ENCODE peak calls at places on chromosomes 4 and X, in seven cellular contexts. One of them, this sample, is unnamed. For H3K27me3 and H3K9me3, the result is how much of the 10 kb centered on the place peaks cover.

GRCh38 chr4:2082118-2082517 is 23.0 kb downstream of the NAT8L start:
- DNase-seq in SK-N-SH: no peak
- DNase-seq in lung: no peak
- DNase-seq in heart right ventricle: no peak
- DNase-seq in uterus: no peak
- DNase-seq in tibial artery: peak
- DNase-seq in colonic mucosa: peak
- DNase-seq in this sample: no peak

GRCh38 chrX:87517571-87518141 is at the start of gene KLHL4:
- DNase-seq in SK-N-SH: no peak
- DNase-seq in lung: no peak
- DNase-seq in heart right ventricle: peak
- DNase-seq in uterus: peak
- DNase-seq in tibial artery: no peak
- DNase-seq in colonic mucosa: no peak
- DNase-seq in this sample: no peak

GRCh38 chr4:137794779-137795178 is 262.5 kb upstream of the PCDH18 start:
- DNase-seq in SK-N-SH: no peak
- DNase-seq in lung: no peak
- DNase-seq in heart right ventricle: no peak
- DNase-seq in uterus: no peak
- DNase-seq in tibial artery: no peak
- DNase-seq in colonic mucosa: no peak
- DNase-seq in this sample: no peak

GRCh38 chr4:55768291-55768690 is 51.3 kb upstream of the EXOC1L start:
- DNase-seq in SK-N-SH: no peak
- DNase-seq in lung: no peak
- DNase-seq in heart right ventricle: no peak
- DNase-seq in uterus: no peak
- DNase-seq in tibial artery: no peak
- DNase-seq in colonic mucosa: no peak
- DNase-seq in this sample: no peak

GRCh38 chrX:44828008-44828605 is 15.7 kb upstream of the DUSP21 start:
- DNase-seq in SK-N-SH: no peak
- DNase-seq in lung: no peak
- DNase-seq in heart right ventricle: no peak
- DNase-seq in uterus: no peak
- DNase-seq in tibial artery: no peak
- DNase-seq in colonic mucosa: no peak
- DNase-seq in this sample: no peak

GRCh38 chrX:151762802-151763201 is 28.3 kb downstream of the CNGA2 start:
- DNase-seq in SK-N-SH: no peak
- DNase-seq in lung: no peak
- DNase-seq in heart right ventricle: no peak
- DNase-seq in uterus: no peak
- DNase-seq in tibial artery: no peak
- DNase-seq in colonic mucosa: no peak
- DNase-seq in this sample: no peak

GRCh38 chr4:123616970-123617392 is 220.4 kb downstream of the SPRY1 start:
- DNase-seq in SK-N-SH: peak
- DNase-seq in lung: peak
- DNase-seq in heart right ventricle: peak
- DNase-seq in uterus: peak
- DNase-seq in tibial artery: peak
- DNase-seq in colonic mucosa: peak
- DNase-seq in this sample: no peak

GRCh38 chr4:3257125-3257690 is 8.2 kb downstream of the MSANTD1 start:
- DNase-seq in SK-N-SH: no peak
- DNase-seq in lung: no peak
- DNase-seq in heart right ventricle: peak
- DNase-seq in uterus: no peak
- DNase-seq in tibial artery: peak
- DNase-seq in colonic mucosa: peak
- DNase-seq in this sample: no peak

GRCh38 chr4:88110826-88111225 is 47.6 kb downstream of the ABCG2 start:
- DNase-seq in SK-N-SH: no peak
- DNase-seq in lung: no peak
- DNase-seq in heart right ventricle: no peak
- DNase-seq in uterus: no peak
- DNase-seq in tibial artery: no peak
- DNase-seq in colonic mucosa: no peak
- DNase-seq in this sample: no peak

GRCh38 chr4:13329963-13330362 is 154.2 kb downstream of the RAB28 start:
- DNase-seq in SK-N-SH: no peak
- DNase-seq in lung: no peak
- DNase-seq in heart right ventricle: no peak
- DNase-seq in uterus: no peak
- DNase-seq in tibial artery: no peak
- DNase-seq in colonic mucosa: no peak
- DNase-seq in this sample: no peak

GRCh38 chr4:86961605-86962295 is 26.9 kb downstream of the AFF1 start:
- DNase-seq in SK-N-SH: no peak
- DNase-seq in lung: no peak
- DNase-seq in heart right ventricle: no peak
- DNase-seq in uterus: peak
- DNase-seq in tibial artery: no peak
- DNase-seq in colonic mucosa: no peak
- DNase-seq in this sample: no peak
- H3K27ac ChIP-seq in SK-N-SH: no peak
- H3K27ac ChIP-seq in lung: no peak
- H3K27ac ChIP-seq in heart right ventricle: peak
- H3K27ac ChIP-seq in uterus: peak
- H3K27ac ChIP-seq in tibial artery: peak
- H3K27ac ChIP-seq in colonic mucosa: peak
- H3K27ac ChIP-seq in this sample: no peak

DNA sequence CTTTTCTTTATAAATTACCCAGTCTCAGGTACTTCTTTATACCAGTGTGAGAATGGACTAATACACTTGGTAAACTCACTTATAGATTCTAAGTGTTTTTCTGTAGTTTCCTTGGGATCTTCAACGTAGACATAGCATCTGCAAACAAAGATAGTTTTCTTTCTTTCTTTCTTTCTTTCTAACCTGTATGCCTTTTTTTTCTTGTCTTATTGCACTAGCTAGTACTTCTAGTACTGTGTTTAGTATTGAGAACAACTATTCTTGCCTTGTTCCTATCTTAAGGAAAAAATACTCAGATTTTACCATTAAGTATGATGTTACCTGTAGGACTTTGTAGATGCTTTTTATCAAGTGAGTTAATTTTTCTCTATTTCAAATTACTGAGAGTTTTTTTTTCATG is 102.2 kb downstream of the EDA start:
- DNase-seq in SK-N-SH: no peak
- DNase-seq in lung: no peak
- DNase-seq in heart right ventricle: no peak
- DNase-seq in uterus: no peak
- DNase-seq in tibial artery: no peak
- DNase-seq in colonic mucosa: no peak
- DNase-seq in this sample: no peak
- H3K27me3 ChIP-seq in SK-N-SH: under half
- H3K27me3 ChIP-seq in lung: under half
- H3K27me3 ChIP-seq in heart right ventricle: under half
- H3K27me3 ChIP-seq in uterus: under half
- H3K27me3 ChIP-seq in tibial artery: under half
- H3K27me3 ChIP-seq in colonic mucosa: under half
- H3K27me3 ChIP-seq in this sample: under half

DNA sequence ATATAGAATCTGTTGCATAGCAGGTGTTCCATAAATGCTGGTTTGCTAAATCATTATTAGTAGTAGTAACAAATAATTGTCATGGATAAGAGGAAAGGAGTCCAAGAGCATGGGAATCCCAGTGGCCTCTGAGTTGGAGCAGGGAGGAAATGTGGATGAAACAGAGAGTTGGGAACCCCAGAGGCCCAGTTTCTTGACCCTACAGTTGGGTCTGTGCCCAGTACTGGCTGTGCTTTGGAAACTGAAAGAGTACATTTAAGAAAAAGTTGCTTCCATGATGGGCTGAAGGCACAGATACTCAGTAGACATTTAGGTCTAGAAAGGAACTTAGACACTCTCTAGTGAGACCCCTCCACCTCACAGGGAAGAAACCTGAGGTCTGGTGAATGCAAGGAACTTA is 149.4 kb upstream of the PSAPL1 start:
- DNase-seq in SK-N-SH: no peak
- DNase-seq in lung: no peak
- DNase-seq in heart right ventricle: no peak
- DNase-seq in uterus: no peak
- DNase-seq in tibial artery: no peak
- DNase-seq in colonic mucosa: no peak
- DNase-seq in this sample: no peak
- H3K9me3 ChIP-seq in SK-N-SH: under half
- H3K9me3 ChIP-seq in lung: under half
- H3K9me3 ChIP-seq in heart right ventricle: under half
- H3K9me3 ChIP-seq in uterus: under half
- H3K9me3 ChIP-seq in tibial artery: under half
- H3K9me3 ChIP-seq in colonic mucosa: under half
- H3K9me3 ChIP-seq in this sample: under half

GRCh38 chr4:128835498-128836222 is 26.2 kb downstream of the JADE1 start:
- DNase-seq in SK-N-SH: no peak
- DNase-seq in lung: peak
- DNase-seq in heart right ventricle: peak
- DNase-seq in uterus: peak
- DNase-seq in tibial artery: peak
- DNase-seq in colonic mucosa: no peak
- DNase-seq in this sample: peak

GRCh38 chr4:128830906-128831525 is 21.5 kb downstream of the JADE1 start:
- DNase-seq in SK-N-SH: no peak
- DNase-seq in lung: no peak
- DNase-seq in heart right ventricle: no peak
- DNase-seq in uterus: no peak
- DNase-seq in tibial artery: no peak
- DNase-seq in colonic mucosa: no peak
- DNase-seq in this sample: no peak

GRCh38 chr4:128832253-128832641 is 22.7 kb downstream of the JADE1 start:
- DNase-seq in SK-N-SH: no peak
- DNase-seq in lung: no peak
- DNase-seq in heart right ventricle: no peak
- DNase-seq in uterus: no peak
- DNase-seq in tibial artery: no peak
- DNase-seq in colonic mucosa: no peak
- DNase-seq in this sample: no peak

GRCh38 chr4:128827280-128827679 is 17.8 kb downstream of the JADE1 start:
- DNase-seq in SK-N-SH: no peak
- DNase-seq in lung: no peak
- DNase-seq in heart right ventricle: no peak
- DNase-seq in uterus: no peak
- DNase-seq in tibial artery: no peak
- DNase-seq in colonic mucosa: no peak
- DNase-seq in this sample: no peak

GRCh38 chr4:128831526-128832252 is 22.2 kb downstream of the JADE1 start:
- DNase-seq in SK-N-SH: peak
- DNase-seq in lung: no peak
- DNase-seq in heart right ventricle: peak
- DNase-seq in uterus: no peak
- DNase-seq in tibial artery: no peak
- DNase-seq in colonic mucosa: no peak
- DNase-seq in this sample: no peak
- H3K27ac ChIP-seq in SK-N-SH: peak
- H3K27ac ChIP-seq in lung: peak
- H3K27ac ChIP-seq in heart right ventricle: peak
- H3K27ac ChIP-seq in uterus: no peak
- H3K27ac ChIP-seq in tibial artery: peak
- H3K27ac ChIP-seq in colonic mucosa: no peak
- H3K27ac ChIP-seq in this sample: no peak

GRCh38 chr4:4386736-4387392 is at the start of gene NSG1:
- DNase-seq in SK-N-SH: no peak
- DNase-seq in lung: no peak
- DNase-seq in heart right ventricle: no peak
- DNase-seq in uterus: no peak
- DNase-seq in tibial artery: no peak
- DNase-seq in colonic mucosa: no peak
- DNase-seq in this sample: no peak
- H3K27me3 ChIP-seq in SK-N-SH: under half
- H3K27me3 ChIP-seq in lung: under half
- H3K27me3 ChIP-seq in heart right ventricle: under half
- H3K27me3 ChIP-seq in uterus: under half
- H3K27me3 ChIP-seq in tibial artery: under half
- H3K27me3 ChIP-seq in colonic mucosa: under half
- H3K27me3 ChIP-seq in this sample: under half

GRCh38 chrX:74931214-74931613 is 6.0 kb upstream of the NEXMIF start:
- DNase-seq in SK-N-SH: no peak
- DNase-seq in lung: no peak
- DNase-seq in heart right ventricle: no peak
- DNase-seq in uterus: no peak
- DNase-seq in tibial artery: no peak
- DNase-seq in colonic mucosa: no peak
- DNase-seq in this sample: no peak
- H3K9me3 ChIP-seq in SK-N-SH: under half
- H3K9me3 ChIP-seq in lung: under half
- H3K9me3 ChIP-seq in heart right ventricle: under half
- H3K9me3 ChIP-seq in uterus: under half
- H3K9me3 ChIP-seq in tibial artery: under half
- H3K9me3 ChIP-seq in colonic mucosa: under half
- H3K9me3 ChIP-seq in this sample: under half